ENCODE peak calls at places on chromosomes 5 and 9, in six cellular contexts. A is AG04450, Y is fibroblast of lung, O is upper lobe of left lung, K is Peyer's patch, P is thyroid gland. W is an unnamed sample.

GRCh38 chr5:124289122-124289521 is 457.3 kb downstream of the ZNF608 start:
- DNase-seq in O (peak), A (no peak), P (peak), Y (no peak), K (no peak), W (no peak)

GRCh38 chr5:130323804-130324454 is 419.7 kb downstream of the CHSY3 start:
- DNase-seq in P (no peak), A (no peak), K (no peak), Y (peak), O (no peak), W (peak)

GRCh38 chr5:151065609-151066008 is 15.2 kb downstream of the TNIP1 start:
- DNase-seq in K (no peak), O (no peak), P (no peak), A (no peak), Y (no peak), W (no peak)

GRCh38 chr9:27227192-27227591 is 69.8 kb downstream of the EQTN start:
- DNase-seq in K (no peak), P (no peak), O (no peak), Y (no peak), A (peak), W (peak)

GRCh38 chr5:151055336-151055735 is 25.5 kb downstream of the TNIP1 start:
- DNase-seq in O (no peak), K (peak), A (no peak), Y (no peak), P (peak), W (no peak)

GRCh38 chr5:138967806-138968448 is 92.8 kb upstream of the LRRTM2 start:
- DNase-seq in P (peak), Y (peak), K (peak), A (no peak), O (peak), W (no peak)

GRCh38 chr5:60668715-60669304 is 31.2 kb downstream of the DEPDC1B start:
- DNase-seq in O (no peak), Y (peak), P (no peak), A (no peak), K (no peak), W (peak)

GRCh38 chr5:145778144-145778900 is 56.8 kb downstream of the PRELID2 start:
- DNase-seq in Y (no peak), O (no peak), A (no peak), K (no peak), P (no peak), W (no peak)

GRCh38 chr5:175657593-175658271 is at the start of gene HRH2:
- DNase-seq in O (peak), A (no peak), P (peak), K (no peak), Y (peak), W (no peak)

GRCh38 chr9:137056739-137057407 is 3.0 kb upstream of the ENTPD2 start:
- DNase-seq in P (no peak), O (no peak), A (no peak), Y (no peak), K (no peak), W (no peak)

GRCh38 chr5:15897609-15898008 is 282.0 kb downstream of the MARCHF11 start:
- DNase-seq in K (no peak), Y (no peak), O (no peak), A (peak), P (no peak), W (no peak)

GRCh38 chr9:93007529-93008058 is 50.9 kb upstream of the SUSD3 start:
- DNase-seq in K (no peak), P (no peak), Y (no peak), O (no peak), A (no peak), W (no peak)

GRCh38 chr9:135241381-135242380 is 154.2 kb downstream of the OLFM1 start:
- DNase-seq in Y (no peak), K (no peak), P (no peak), O (no peak), A (no peak), W (peak)

GRCh38 chr5:150053231-150053626 is 33.1 kb downstream of the CSF1R start:
- DNase-seq in P (no peak), Y (peak), K (no peak), O (peak), A (no peak), W (no peak)

GRCh38 chr5:1008451-1009358 is at the start of gene NKD2:
- DNase-seq in K (peak), O (no peak), A (no peak), Y (no peak), P (peak), W (peak)

GRCh38 chr9:111645806-111646205 is 14.7 kb downstream of the DNAJC25 start:
- DNase-seq in A (no peak), O (no peak), Y (peak), K (no peak), P (no peak), W (no peak)

GRCh38 chr9:134811673-134812668 is 68.6 kb upstream of the FCN2 start:
- DNase-seq in P (no peak), K (no peak), Y (peak), A (peak), O (no peak), W (no peak)

GRCh38 chr5:37565067-37565670 is 186.1 kb downstream of the WDR70 start:
- DNase-seq in A (no peak), P (no peak), Y (peak), O (no peak), K (no peak), W (no peak)

GRCh38 chr9:105193560-105193959 is 50.9 kb upstream of the SLC44A1 start:
- DNase-seq in A (no peak), P (no peak), O (no peak), Y (no peak), K (no peak), W (no peak)

GRCh38 chr5:176611435-176611834 is 1.5 kb upstream of the GPRIN1 start:
- DNase-seq in Y (peak), O (peak), A (peak), P (peak), K (no peak), W (peak)

GRCh38 chr5:152051499-152052454 is 127.1 kb upstream of the GLRA1 start:
- DNase-seq in O (no peak), K (no peak), Y (no peak), P (no peak), A (no peak), W (no peak)

GRCh38 chr9:8679405-8679951 is 879.9 kb upstream of the DMAC1 start:
- DNase-seq in A (no peak), P (no peak), K (no peak), O (no peak), Y (no peak), W (no peak)

GRCh38 chr5:167217097-167217743 is 1074.2 kb upstream of the WWC1 start:
- DNase-seq in K (no peak), P (no peak), A (no peak), Y (no peak), O (no peak), W (no peak)

GRCh38 chr5:73826301-73826700 is 200.3 kb downstream of the ARHGEF28 start:
- DNase-seq in Y (no peak), P (peak), K (no peak), O (peak), A (no peak), W (no peak)

GRCh38 chr5:175842947-175843793 is 28.2 kb upstream of the CPLX2 start:
- DNase-seq in K (no peak), P (no peak), Y (peak), A (peak), O (no peak), W (peak)

GRCh38 chr9:129262261-129262660 is 84.2 kb upstream of the IER5L start:
- DNase-seq in A (no peak), P (no peak), Y (no peak), O (no peak), K (no peak), W (peak)

GRCh38 chr5:141597394-141597793 is 21.4 kb downstream of the DIAPH1 start:
- DNase-seq in P (no peak), A (no peak), O (no peak), K (no peak), Y (no peak), W (no peak)

GRCh38 chr9:113669523-113670115 is 206.1 kb downstream of the RGS3 start:
- DNase-seq in A (peak), P (no peak), K (no peak), Y (peak), O (no peak), W (no peak)

GRCh38 chr5:119373449-119373858 is 17.6 kb downstream of the TNFAIP8 start:
- DNase-seq in O (no peak), Y (no peak), P (no peak), A (no peak), K (no peak), W (no peak)

GRCh38 chr5:160266752-160267345 is 37.5 kb downstream of the FABP6 start:
- DNase-seq in A (no peak), K (no peak), Y (no peak), P (no peak), O (no peak), W (no peak)

GRCh38 chr9:113774968-113775367 is 101.1 kb upstream of the ZNF618 start:
- DNase-seq in A (no peak), O (no peak), P (no peak), K (no peak), Y (no peak), W (no peak)

GRCh38 chr5:158599132-158599531 is 500.6 kb downstream of the EBF1 start:
- DNase-seq in K (no peak), Y (peak), P (no peak), A (no peak), O (no peak), W (no peak)

GRCh38 chr5:158590936-158591863 is 508.5 kb downstream of the EBF1 start:
- DNase-seq in Y (peak), K (no peak), O (peak), A (no peak), P (peak), W (peak)

GRCh38 chr5:158589939-158590338 is 509.8 kb downstream of the EBF1 start:
- DNase-seq in Y (peak), A (no peak), K (no peak), O (no peak), P (no peak), W (no peak)

GRCh38 chr5:158593925-158594324 is 505.8 kb downstream of the EBF1 start:
- DNase-seq in O (no peak), A (no peak), P (no peak), K (no peak), Y (no peak), W (no peak)

DNA sequence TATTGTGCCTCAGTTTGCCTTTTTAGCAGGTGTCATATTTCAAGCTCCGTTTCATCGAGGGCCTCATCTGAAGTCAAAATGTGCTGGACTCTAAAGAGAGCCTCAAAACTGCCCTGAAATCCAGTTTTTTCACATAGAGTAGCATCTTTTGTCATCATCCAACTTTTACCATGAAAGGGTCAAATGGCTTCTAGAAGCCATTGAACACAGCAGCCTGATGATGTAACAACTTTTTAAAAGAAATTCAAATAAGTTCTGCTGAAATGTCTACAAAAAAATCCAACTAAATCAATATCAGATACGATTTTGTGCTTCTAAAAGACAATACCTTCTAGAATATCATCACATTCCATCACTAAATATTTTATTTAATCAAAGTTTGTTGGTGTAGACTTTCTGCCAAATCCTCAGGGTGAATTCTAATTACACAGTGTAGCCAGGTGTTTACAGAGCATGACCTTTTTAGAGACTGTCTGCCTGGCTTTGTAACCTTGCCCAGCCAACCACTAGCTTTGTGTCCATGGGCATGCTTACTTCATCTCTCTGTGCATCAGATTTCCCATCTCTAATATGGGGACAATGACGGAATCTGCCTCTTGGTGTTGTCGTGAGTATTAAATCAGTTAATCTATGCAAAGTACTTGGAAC is 505.0 kb downstream of the EBF1 start:
- DNase-seq in Y (no peak), O (no peak), P (no peak), A (no peak), K (no peak), W (no peak)
- H3K27ac ChIP-seq in Y (no peak), O (no peak), P (no peak), A (no peak), K (no peak), W (no peak)

DNA sequence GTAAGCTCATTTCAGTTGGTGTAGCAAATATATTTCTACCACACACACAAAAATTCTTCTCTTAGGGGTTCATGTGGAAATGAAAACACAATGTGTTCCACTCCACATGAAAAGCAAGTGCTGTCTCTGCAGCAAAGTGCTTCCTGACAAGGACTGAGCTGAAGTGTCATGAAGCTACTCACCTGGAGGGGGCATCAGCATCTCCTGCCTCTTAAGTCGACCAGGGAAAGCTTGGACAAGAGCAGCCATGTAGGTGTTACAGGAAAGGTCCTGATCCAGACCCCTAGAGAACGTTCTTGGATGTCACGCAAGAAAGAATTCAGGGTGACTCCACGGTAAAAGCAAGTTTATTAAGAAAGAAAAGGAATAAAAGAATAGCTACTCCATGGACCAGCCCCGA is 62.8 kb downstream of the SV2C start:
- DNase-seq in P (peak), K (no peak), O (no peak), A (no peak), Y (peak), W (no peak)
- TF ChIP-seq CTCF in P (no peak), K (peak), O (no peak), A (peak), Y (no peak), W (no peak)

GRCh38 chr9:127987103-127987614 is 6.4 kb upstream of the EEIG1 start:
- DNase-seq in P (peak), A (no peak), K (peak), O (no peak), Y (peak), W (peak)

GRCh38 chr9:127981559-127982121 is 851 bp upstream of the EEIG1 start:
- DNase-seq in Y (no peak), K (no peak), P (no peak), A (no peak), O (no peak), W (no peak)

GRCh38 chr9:127983847-127984289 is 3.1 kb upstream of the EEIG1 start:
- DNase-seq in Y (no peak), K (no peak), P (peak), A (no peak), O (no peak), W (no peak)

GRCh38 chr9:127982912-127983311 is 2.1 kb upstream of the EEIG1 start:
- DNase-seq in Y (no peak), A (no peak), K (no peak), P (no peak), O (no peak), W (no peak)

DNA sequence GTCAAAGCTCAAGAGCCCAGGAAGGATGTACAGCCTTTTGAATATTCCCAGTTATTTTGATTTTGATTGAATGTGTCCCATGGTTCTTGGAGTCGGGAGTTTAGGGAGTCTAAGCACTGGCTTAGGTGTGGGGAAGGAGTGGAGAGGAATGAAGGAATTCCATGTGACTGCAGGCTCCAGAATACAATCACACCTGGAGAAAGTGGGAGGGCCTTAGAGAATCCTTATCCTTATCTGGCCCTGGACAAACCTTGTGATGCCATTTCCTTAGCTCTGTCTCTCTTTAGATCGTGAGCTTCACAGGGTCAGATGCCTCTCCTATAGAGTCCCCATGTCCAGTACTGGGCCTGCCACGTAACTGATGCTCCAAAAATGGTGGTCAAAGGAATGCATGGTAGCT is 4.2 kb upstream of the EEIG1 start:
- DNase-seq in K (no peak), Y (no peak), A (no peak), O (no peak), P (no peak), W (no peak)
- H3K27ac ChIP-seq in K (no peak), Y (no peak), A (no peak), O (no peak), P (no peak), W (no peak)

GRCh38 chr9:107141967-107142366 is 141.1 kb upstream of the RAD23B start:
- DNase-seq in P (no peak), K (no peak), A (no peak), O (no peak), Y (peak), W (no peak)
- TF ChIP-seq CTCF in P (no peak), K (peak), A (peak), O (no peak), Y (peak), W (no peak)

DNA sequence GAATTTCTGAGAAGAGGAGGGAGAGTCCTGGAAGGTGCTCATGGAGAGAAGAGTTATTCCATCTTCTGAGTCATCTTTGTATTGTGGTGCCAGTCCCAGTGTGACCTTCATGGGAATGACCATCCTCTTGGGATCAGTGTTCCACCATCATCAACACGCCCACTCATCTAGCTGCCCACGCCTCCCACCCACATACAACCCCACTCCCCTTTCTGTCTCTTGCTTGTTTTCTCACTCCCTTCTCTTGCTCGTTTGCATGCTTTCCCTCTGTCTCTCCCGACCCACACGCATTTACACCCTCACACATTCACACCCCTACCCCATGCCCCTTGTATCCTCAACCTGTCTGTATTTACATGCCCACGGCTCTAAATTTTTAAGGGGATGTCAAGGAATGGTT is 160.2 kb downstream of the ARHGAP26 start:
- DNase-seq in O (no peak), P (no peak), A (no peak), K (no peak), Y (no peak), W (no peak)
- H3K27ac ChIP-seq in O (peak), P (no peak), A (no peak), K (no peak), Y (no peak), W (no peak)

DNA sequence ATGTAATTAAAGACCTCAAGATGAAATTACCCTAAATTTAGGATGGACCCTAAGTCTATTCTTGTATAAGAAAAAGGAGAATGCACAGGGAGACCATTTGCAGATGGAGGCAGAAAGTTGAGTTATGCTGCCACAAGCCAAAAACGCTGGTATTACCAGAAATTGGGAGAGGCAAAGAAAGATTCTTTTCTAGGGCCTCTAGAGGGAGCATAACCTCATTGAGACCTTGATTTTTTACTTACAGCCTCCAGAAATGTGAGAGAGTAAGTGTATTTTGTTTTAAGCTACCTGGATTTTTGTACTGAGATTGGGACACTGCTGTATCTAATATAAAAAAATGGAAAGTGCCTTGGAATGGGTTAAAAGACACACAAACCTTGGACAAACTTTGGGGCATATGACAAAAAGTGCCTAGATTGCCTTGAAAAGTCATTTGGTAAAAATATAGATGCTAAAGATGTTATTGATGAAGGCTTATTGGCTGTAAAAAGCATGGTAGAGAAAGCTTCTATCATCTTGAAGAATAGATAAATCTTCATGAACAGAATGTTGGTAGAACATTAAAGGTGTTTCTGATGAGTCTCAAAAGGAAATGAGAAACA is 174.7 kb upstream of the PRDM9 start:
- DNase-seq in O (no peak), Y (no peak), P (no peak), A (no peak), K (no peak), W (peak)
- TF ChIP-seq CTCF in O (no peak), Y (peak), P (no peak), A (peak), K (no peak), W (peak)

GRCh38 chr9:128193469-128194096 is 2.2 kb upstream of the CIZ1 start:
- DNase-seq in Y (no peak), A (no peak), K (no peak), P (no peak), O (no peak), W (no peak)
- H3K27ac ChIP-seq in Y (peak), A (no peak), K (peak), P (peak), O (peak), W (peak)